ENCODE peak calls at places on chromosomes 12 and 14, in eight cellular contexts. One of them, this sample, is unnamed.

GRCh38 chr12:6899837-6900519 is 4.6 kb upstream of the LRRC23 start:
- DNase-seq in IMR-90: peak; percentile 38
- DNase-seq in GM12892: no peak
- DNase-seq in A549: peak; percentile 62
- DNase-seq in esophagus squamous epithelium: no peak
- DNase-seq in tibial nerve: peak; percentile 36
- DNase-seq in heart left ventricle: peak; percentile 55
- DNase-seq in prostate gland: no peak
- DNase-seq in this sample: no peak

GRCh38 chr14:105019861-105020814 is 745 bp downstream of the CDCA4 start:
- DNase-seq in heart left ventricle: no peak
- DNase-seq in esophagus squamous epithelium: no peak
- DNase-seq in prostate gland: no peak
- DNase-seq in GM12892: peak; percentile 53
- DNase-seq in IMR-90: peak; percentile 49
- DNase-seq in A549: peak; percentile 53
- DNase-seq in tibial nerve: no peak
- DNase-seq in this sample: no peak

GRCh38 chr14:69090187-69090789 is 62.6 kb downstream of the DCAF5 start:
- DNase-seq in GM12892: no peak
- DNase-seq in IMR-90: peak; percentile 55
- DNase-seq in heart left ventricle: no peak
- DNase-seq in prostate gland: peak; percentile 51
- DNase-seq in A549: peak; percentile 64
- DNase-seq in tibial nerve: no peak
- DNase-seq in esophagus squamous epithelium: no peak
- DNase-seq in this sample: no peak

GRCh38 chr12:32305163-32305562 is 94.2 kb upstream of the FGD4 start:
- DNase-seq in A549: peak; percentile 52
- DNase-seq in GM12892: no peak
- DNase-seq in esophagus squamous epithelium: no peak
- DNase-seq in prostate gland: no peak
- DNase-seq in IMR-90: peak; percentile 50
- DNase-seq in tibial nerve: no peak
- DNase-seq in heart left ventricle: no peak
- DNase-seq in this sample: no peak

GRCh38 chr12:120799417-120800045 is 73.9 kb downstream of the ACADS start:
- DNase-seq in esophagus squamous epithelium: no peak
- DNase-seq in heart left ventricle: no peak
- DNase-seq in tibial nerve: no peak
- DNase-seq in GM12892: no peak
- DNase-seq in A549: no peak
- DNase-seq in IMR-90: no peak
- DNase-seq in prostate gland: no peak
- DNase-seq in this sample: no peak

GRCh38 chr14:61640158-61640833 is 55.0 kb upstream of the HIF1A start:
- DNase-seq in esophagus squamous epithelium: no peak
- DNase-seq in GM12892: no peak
- DNase-seq in A549: no peak
- DNase-seq in tibial nerve: no peak
- DNase-seq in heart left ventricle: peak; percentile 36
- DNase-seq in IMR-90: no peak
- DNase-seq in prostate gland: no peak
- DNase-seq in this sample: no peak

GRCh38 chr14:54106802-54107377 is 150.3 kb upstream of the BMP4 start:
- DNase-seq in tibial nerve: no peak
- DNase-seq in heart left ventricle: no peak
- DNase-seq in GM12892: no peak
- DNase-seq in IMR-90: no peak
- DNase-seq in A549: no peak
- DNase-seq in prostate gland: no peak
- DNase-seq in esophagus squamous epithelium: no peak
- DNase-seq in this sample: peak; percentile 5

GRCh38 chr14:44404599-44405349 is 102.3 kb downstream of the FSCB start:
- DNase-seq in tibial nerve: no peak
- DNase-seq in GM12892: no peak
- DNase-seq in esophagus squamous epithelium: no peak
- DNase-seq in IMR-90: no peak
- DNase-seq in heart left ventricle: no peak
- DNase-seq in prostate gland: no peak
- DNase-seq in A549: no peak
- DNase-seq in this sample: no peak

GRCh38 chr14:23929131-23929530 is 24.4 kb upstream of the DHRS4 start:
- DNase-seq in esophagus squamous epithelium: no peak
- DNase-seq in A549: no peak
- DNase-seq in GM12892: no peak
- DNase-seq in tibial nerve: no peak
- DNase-seq in heart left ventricle: no peak
- DNase-seq in prostate gland: no peak
- DNase-seq in IMR-90: no peak
- DNase-seq in this sample: no peak

GRCh38 chr14:75995372-75996041 is 9.9 kb downstream of the IFT43 start:
- DNase-seq in heart left ventricle: peak; percentile 83
- DNase-seq in prostate gland: no peak
- DNase-seq in A549: no peak
- DNase-seq in esophagus squamous epithelium: no peak
- DNase-seq in GM12892: no peak
- DNase-seq in tibial nerve: peak; percentile 32
- DNase-seq in IMR-90: peak; percentile 95
- DNase-seq in this sample: no peak

GRCh38 chr12:19151298-19151697 is 21.8 kb downstream of the PLEKHA5 start:
- DNase-seq in GM12892: no peak
- DNase-seq in heart left ventricle: no peak
- DNase-seq in esophagus squamous epithelium: no peak
- DNase-seq in prostate gland: no peak
- DNase-seq in tibial nerve: no peak
- DNase-seq in A549: no peak
- DNase-seq in IMR-90: no peak
- DNase-seq in this sample: no peak

GRCh38 chr12:13044002-13044858 is at the start of gene FAM234B:
- DNase-seq in esophagus squamous epithelium: no peak
- DNase-seq in tibial nerve: peak; percentile 53
- DNase-seq in heart left ventricle: peak; percentile 85
- DNase-seq in GM12892: peak; percentile 75
- DNase-seq in IMR-90: peak; percentile 62
- DNase-seq in prostate gland: peak; percentile 63
- DNase-seq in A549: peak; percentile 74
- DNase-seq in this sample: peak; percentile 85
- TF ChIP-seq POLR2A in esophagus squamous epithelium: no peak
- TF ChIP-seq POLR2A in tibial nerve: no peak
- TF ChIP-seq POLR2A in heart left ventricle: no peak
- TF ChIP-seq POLR2A in GM12892: no peak
- TF ChIP-seq POLR2A in IMR-90: no peak
- TF ChIP-seq POLR2A in prostate gland: no peak
- TF ChIP-seq POLR2A in A549: peak; percentile 86
- TF ChIP-seq POLR2A in this sample: peak; percentile 62

GRCh38 chr14:36655963-36656768 is 5.5 kb upstream of the PAX9 start:
- DNase-seq in A549: peak; percentile 77
- DNase-seq in esophagus squamous epithelium: no peak
- DNase-seq in IMR-90: no peak
- DNase-seq in GM12892: no peak
- DNase-seq in heart left ventricle: no peak
- DNase-seq in prostate gland: no peak
- DNase-seq in tibial nerve: no peak
- DNase-seq in this sample: no peak
- TF ChIP-seq POLR2A in A549: no peak
- TF ChIP-seq POLR2A in esophagus squamous epithelium: no peak
- TF ChIP-seq POLR2A in IMR-90: no peak
- TF ChIP-seq POLR2A in GM12892: no peak
- TF ChIP-seq POLR2A in heart left ventricle: no peak
- TF ChIP-seq POLR2A in prostate gland: no peak
- TF ChIP-seq POLR2A in tibial nerve: no peak
- TF ChIP-seq POLR2A in this sample: no peak

GRCh38 chr14:20377171-20377570 is 33.7 kb downstream of the PARP2 start:
- DNase-seq in GM12892: no peak
- DNase-seq in prostate gland: no peak
- DNase-seq in esophagus squamous epithelium: no peak
- DNase-seq in tibial nerve: no peak
- DNase-seq in IMR-90: no peak
- DNase-seq in A549: no peak
- DNase-seq in heart left ventricle: no peak
- DNase-seq in this sample: no peak

GRCh38 chr14:20381341-20381740 is 32.0 kb downstream of the TEP1 start:
- DNase-seq in esophagus squamous epithelium: no peak
- DNase-seq in heart left ventricle: no peak
- DNase-seq in GM12892: no peak
- DNase-seq in A549: no peak
- DNase-seq in tibial nerve: no peak
- DNase-seq in IMR-90: no peak
- DNase-seq in prostate gland: no peak
- DNase-seq in this sample: no peak

GRCh38 chr14:20379743-20380142 is 33.6 kb downstream of the TEP1 start:
- DNase-seq in esophagus squamous epithelium: no peak
- DNase-seq in prostate gland: no peak
- DNase-seq in tibial nerve: no peak
- DNase-seq in GM12892: no peak
- DNase-seq in heart left ventricle: no peak
- DNase-seq in A549: no peak
- DNase-seq in IMR-90: no peak
- DNase-seq in this sample: no peak

GRCh38 chr14:20372796-20373195 is 29.4 kb downstream of the PARP2 start:
- DNase-seq in prostate gland: no peak
- DNase-seq in GM12892: no peak
- DNase-seq in heart left ventricle: no peak
- DNase-seq in tibial nerve: no peak
- DNase-seq in IMR-90: no peak
- DNase-seq in A549: no peak
- DNase-seq in esophagus squamous epithelium: no peak
- DNase-seq in this sample: no peak

GRCh38 chr14:20376071-20376588 is 32.7 kb downstream of the PARP2 start:
- DNase-seq in heart left ventricle: no peak
- DNase-seq in prostate gland: no peak
- DNase-seq in tibial nerve: no peak
- DNase-seq in GM12892: no peak
- DNase-seq in esophagus squamous epithelium: no peak
- DNase-seq in IMR-90: no peak
- DNase-seq in A549: no peak
- DNase-seq in this sample: no peak
- TF ChIP-seq POLR2A in heart left ventricle: no peak
- TF ChIP-seq POLR2A in prostate gland: no peak
- TF ChIP-seq POLR2A in tibial nerve: no peak
- TF ChIP-seq POLR2A in GM12892: no peak
- TF ChIP-seq POLR2A in esophagus squamous epithelium: no peak
- TF ChIP-seq POLR2A in IMR-90: no peak
- TF ChIP-seq POLR2A in A549: no peak
- TF ChIP-seq POLR2A in this sample: no peak

DNA sequence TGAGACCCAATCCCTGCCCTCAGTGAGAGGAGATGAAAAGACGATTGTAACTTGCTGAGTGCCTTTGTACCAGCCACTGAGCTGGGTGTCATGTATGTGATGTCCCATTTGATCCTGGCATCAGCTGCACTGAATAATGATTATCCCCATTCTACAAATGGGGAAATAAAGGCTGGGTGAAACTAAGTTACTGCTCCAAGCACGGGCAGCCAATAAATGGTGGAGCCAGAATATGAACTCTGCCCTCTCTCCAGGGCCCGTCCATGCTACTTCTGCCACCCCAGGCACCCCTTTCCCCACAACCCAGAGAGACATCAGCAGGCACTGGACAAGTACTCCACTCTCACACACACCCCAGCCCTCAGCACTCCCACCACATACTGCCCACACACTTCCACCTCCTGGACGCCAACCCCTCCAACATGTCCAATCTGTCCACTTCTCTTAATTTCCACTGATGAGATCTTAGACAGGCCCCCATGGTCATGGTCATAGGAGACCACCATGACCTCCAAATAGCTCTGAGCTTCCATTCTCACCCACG is 115.8 kb downstream of the DICER1 start:
- DNase-seq in tibial nerve: no peak
- DNase-seq in prostate gland: no peak
- DNase-seq in esophagus squamous epithelium: no peak
- DNase-seq in heart left ventricle: no peak
- DNase-seq in GM12892: no peak
- DNase-seq in A549: no peak
- DNase-seq in IMR-90: no peak
- DNase-seq in this sample: no peak
- TF ChIP-seq POLR2A in tibial nerve: no peak
- TF ChIP-seq POLR2A in prostate gland: no peak
- TF ChIP-seq POLR2A in esophagus squamous epithelium: no peak
- TF ChIP-seq POLR2A in heart left ventricle: no peak
- TF ChIP-seq POLR2A in GM12892: no peak
- TF ChIP-seq POLR2A in A549: no peak
- TF ChIP-seq POLR2A in IMR-90: no peak
- TF ChIP-seq POLR2A in this sample: no peak

DNA sequence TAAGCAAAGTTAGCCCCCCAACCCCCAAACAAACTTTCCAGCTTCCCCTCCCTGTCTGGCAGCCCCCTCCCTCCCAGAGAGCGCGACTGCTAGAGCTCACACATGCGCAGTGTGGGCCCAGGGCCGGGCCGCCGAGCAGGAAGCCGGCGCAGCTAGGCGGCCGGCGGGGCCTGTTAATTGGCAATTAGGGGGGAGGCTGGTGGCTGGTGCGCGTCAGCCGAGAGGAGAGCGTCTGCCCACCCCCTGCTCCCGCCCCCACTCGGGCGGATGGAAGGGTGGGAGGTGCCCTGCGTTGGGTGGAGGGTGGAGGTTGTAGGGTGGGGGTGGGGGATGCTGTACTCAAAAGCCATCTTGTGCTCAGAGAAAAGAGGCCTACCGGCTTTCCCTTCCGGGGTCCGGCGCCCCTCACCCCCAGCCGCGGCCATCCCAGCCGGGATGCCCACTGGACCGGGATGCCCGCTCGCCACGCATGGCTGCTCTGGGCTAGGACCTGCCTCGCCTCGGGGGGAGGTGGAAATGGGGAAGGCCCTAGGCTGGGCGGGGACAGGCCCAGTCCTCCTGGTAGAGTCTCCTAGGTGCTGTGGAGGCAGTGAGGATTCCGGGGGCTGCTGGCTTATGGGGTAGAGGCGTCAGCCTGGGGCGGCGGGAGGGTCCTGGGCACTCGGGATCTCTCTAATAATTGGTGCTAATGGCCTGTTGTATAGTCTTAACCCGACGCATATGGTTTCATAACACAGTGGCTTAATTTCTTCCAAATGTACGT is 9.2 kb downstream of the HOXC8 start:
- DNase-seq in A549: peak; percentile 93
- DNase-seq in IMR-90: peak; percentile 33
- DNase-seq in prostate gland: no peak
- DNase-seq in tibial nerve: peak; percentile 87
- DNase-seq in heart left ventricle: peak; percentile 67
- DNase-seq in esophagus squamous epithelium: peak; percentile 21
- DNase-seq in GM12892: peak; percentile 93
- DNase-seq in this sample: peak; percentile 93
- TF ChIP-seq POLR2A in A549: peak; percentile 40
- TF ChIP-seq POLR2A in IMR-90: no peak
- TF ChIP-seq POLR2A in prostate gland: no peak
- TF ChIP-seq POLR2A in tibial nerve: peak; percentile 41
- TF ChIP-seq POLR2A in heart left ventricle: no peak
- TF ChIP-seq POLR2A in esophagus squamous epithelium: no peak
- TF ChIP-seq POLR2A in GM12892: peak; percentile 57
- TF ChIP-seq POLR2A in this sample: no peak

DNA sequence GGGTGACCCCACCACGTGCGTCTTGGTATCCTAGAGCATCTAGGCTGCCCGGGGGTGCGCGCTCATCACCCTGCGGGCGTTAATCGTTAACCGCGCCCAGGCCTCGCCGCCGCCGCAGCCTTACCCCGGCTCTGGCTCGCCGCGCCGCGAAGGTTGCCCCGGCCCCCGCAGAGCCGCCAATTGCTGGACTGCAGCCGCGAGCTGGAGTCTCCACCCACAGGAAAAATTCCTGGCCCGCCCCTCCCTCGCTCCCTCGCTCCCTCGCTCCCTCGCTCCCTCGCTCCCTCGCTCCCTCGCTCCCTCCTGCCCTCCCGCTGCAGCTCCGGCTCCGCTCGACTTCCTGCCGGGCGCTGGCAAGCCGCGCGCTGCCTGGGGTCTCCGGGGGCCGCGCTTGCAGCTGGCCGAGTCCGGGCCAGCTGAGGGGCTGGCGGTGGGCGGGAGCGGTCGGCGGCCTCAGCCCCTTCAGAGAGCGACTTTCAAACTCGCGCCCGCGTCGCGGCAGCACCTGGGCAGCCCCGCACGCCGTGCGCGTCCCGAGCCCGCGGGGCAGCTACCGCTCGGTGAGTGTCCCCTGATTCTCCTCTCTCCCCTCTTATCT is at the start of gene PLEKHG3:
- DNase-seq in esophagus squamous epithelium: no peak
- DNase-seq in A549: peak; percentile 79
- DNase-seq in IMR-90: peak; percentile 69
- DNase-seq in GM12892: no peak
- DNase-seq in heart left ventricle: peak; percentile 89
- DNase-seq in prostate gland: peak; percentile 78
- DNase-seq in tibial nerve: no peak
- DNase-seq in this sample: peak; percentile 77
- TF ChIP-seq POLR2A in esophagus squamous epithelium: peak; percentile 68
- TF ChIP-seq POLR2A in A549: no peak
- TF ChIP-seq POLR2A in IMR-90: no peak
- TF ChIP-seq POLR2A in GM12892: no peak
- TF ChIP-seq POLR2A in heart left ventricle: peak; percentile 50
- TF ChIP-seq POLR2A in prostate gland: peak; percentile 86
- TF ChIP-seq POLR2A in tibial nerve: no peak
- TF ChIP-seq POLR2A in this sample: no peak